ENCODE peak calls at places on chromosomes 1 and 21, in four cellular contexts. Q is activated T-cell treated with anti-CD3 and anti-CD28 coated beads for 24 hours; Y is effector CD4-positive, alpha-beta T cell; H is activated CD4-positive, alpha-beta T cell treated with anti-CD3 and anti-CD28 coated beads for 4 hours. M is an unnamed sample.

GRCh38 chr1:2474933-2475371 is 1.1 kb upstream of the PLCH2 start:
- DNase-seq in Y (no peak), Q (no peak), H (no peak), M (no peak)

GRCh38 chr1:184973308-184974085 is 811 bp downstream of the NIBAN1 start:
- DNase-seq in H (peak), Y (peak), Q (peak), M (peak)

GRCh38 chr21:34952701-34953100 is 96.4 kb downstream of the RUNX1 start:
- DNase-seq in H (no peak), Q (no peak), Y (no peak), M (no peak)

GRCh38 chr1:39733161-39733560 is 5.5 kb upstream of the PPIE start:
- DNase-seq in Q (no peak), Y (no peak), H (no peak), M (no peak)

GRCh38 chr1:6822530-6823359 is 37.5 kb downstream of the CAMTA1 start:
- DNase-seq in H (no peak), Y (no peak), Q (no peak), M (no peak)

GRCh38 chr1:108316545-108316944 is 72.7 kb upstream of the NBPF4 start:
- DNase-seq in H (no peak), Q (no peak), Y (no peak), M (no peak)

GRCh38 chr1:42941640-42942330 is 16.9 kb downstream of the SLC2A1 start:
- DNase-seq in Q (no peak), H (peak), Y (no peak), M (no peak)

GRCh38 chr1:43439781-43440180 is 13.9 kb downstream of the HYI start:
- DNase-seq in Y (no peak), Q (no peak), H (no peak), M (no peak)

GRCh38 chr1:11938722-11939526 is 4.4 kb downstream of the PLOD1 start:
- DNase-seq in H (no peak), Q (no peak), Y (no peak), M (no peak)

GRCh38 chr1:8763888-8764287 is 53.6 kb downstream of the RERE start:
- DNase-seq in H (no peak), Q (no peak), Y (no peak), M (no peak)

GRCh38 chr1:38885092-38885491 is 3.7 kb upstream of the GJA9 start:
- DNase-seq in Y (no peak), H (no peak), Q (no peak), M (no peak)

GRCh38 chr21:18023099-18023498 is 203.9 kb upstream of the C21orf91 start:
- DNase-seq in Y (no peak), H (no peak), Q (no peak), M (no peak)

GRCh38 chr1:93740601-93741031 is 59.0 kb upstream of the BCAR3 start:
- DNase-seq in H (no peak), Q (no peak), Y (no peak), M (no peak)

GRCh38 chr1:193111641-193112090 is 6.5 kb upstream of the GLRX2 start:
- DNase-seq in Y (no peak), H (no peak), Q (no peak), M (no peak)

GRCh38 chr1:176993587-176993986 is 170.9 kb downstream of the ASTN1 start:
- DNase-seq in Y (no peak), Q (no peak), H (no peak), M (no peak)